ENCODE peak calls at places on chromosomes 5 and 9, in eight cellular contexts. One of them, this sample, is unnamed.

GRCh38 chr5:124634820-124635323 is 111.6 kb downstream of the ZNF608 start:
- DNase-seq in HCT116: no peak
- DNase-seq in HepG2: no peak
- DNase-seq in H1: no peak
- DNase-seq in GM12878: no peak
- DNase-seq in SK-N-SH: peak
- DNase-seq in endothelial cell of umbilical vein: no peak
- DNase-seq in K562: no peak
- DNase-seq in this sample: no peak

GRCh38 chr9:97740848-97741821 is 44.0 kb upstream of the XPA start:
- DNase-seq in HCT116: no peak
- DNase-seq in HepG2: no peak
- DNase-seq in H1: peak
- DNase-seq in GM12878: no peak
- DNase-seq in SK-N-SH: peak
- DNase-seq in endothelial cell of umbilical vein: peak
- DNase-seq in K562: peak
- DNase-seq in this sample: no peak

GRCh38 chr5:88144219-88145040 is 124.2 kb downstream of the TMEM161B start:
- DNase-seq in HCT116: no peak
- DNase-seq in HepG2: no peak
- DNase-seq in H1: no peak
- DNase-seq in GM12878: no peak
- DNase-seq in SK-N-SH: peak
- DNase-seq in endothelial cell of umbilical vein: no peak
- DNase-seq in K562: no peak
- DNase-seq in this sample: no peak

GRCh38 chr5:161085081-161085480 is 233.1 kb upstream of the ATP10B start:
- DNase-seq in HCT116: no peak
- DNase-seq in HepG2: no peak
- DNase-seq in H1: no peak
- DNase-seq in GM12878: no peak
- DNase-seq in SK-N-SH: no peak
- DNase-seq in endothelial cell of umbilical vein: no peak
- DNase-seq in K562: no peak
- DNase-seq in this sample: no peak

GRCh38 chr5:132479812-132480441 is 10.6 kb downstream of the IRF1 start:
- DNase-seq in HCT116: no peak
- DNase-seq in HepG2: no peak
- DNase-seq in H1: no peak
- DNase-seq in GM12878: no peak
- DNase-seq in SK-N-SH: no peak
- DNase-seq in endothelial cell of umbilical vein: no peak
- DNase-seq in K562: no peak
- DNase-seq in this sample: no peak

GRCh38 chr5:1542755-1543154 is 19.0 kb upstream of the LPCAT1 start:
- DNase-seq in HCT116: peak
- DNase-seq in HepG2: no peak
- DNase-seq in H1: no peak
- DNase-seq in GM12878: no peak
- DNase-seq in SK-N-SH: no peak
- DNase-seq in endothelial cell of umbilical vein: peak
- DNase-seq in K562: no peak
- DNase-seq in this sample: no peak

GRCh38 chr5:69414885-69415583 is at the start of gene MARVELD2:
- DNase-seq in HCT116: peak
- DNase-seq in HepG2: peak
- DNase-seq in H1: peak
- DNase-seq in GM12878: no peak
- DNase-seq in SK-N-SH: peak
- DNase-seq in endothelial cell of umbilical vein: peak
- DNase-seq in K562: no peak
- DNase-seq in this sample: no peak

GRCh38 chr9:4665357-4665756 is 923 bp downstream of the SPATA6L start:
- DNase-seq in HCT116: no peak
- DNase-seq in HepG2: no peak
- DNase-seq in H1: no peak
- DNase-seq in GM12878: no peak
- DNase-seq in SK-N-SH: peak
- DNase-seq in endothelial cell of umbilical vein: peak
- DNase-seq in K562: no peak
- DNase-seq in this sample: no peak

GRCh38 chr5:93572773-93573626 is 8.0 kb downstream of the NR2F1-AS1 start:
- DNase-seq in HCT116: no peak
- DNase-seq in HepG2: no peak
- DNase-seq in H1: no peak
- DNase-seq in GM12878: no peak
- DNase-seq in SK-N-SH: no peak
- DNase-seq in endothelial cell of umbilical vein: no peak
- DNase-seq in K562: no peak
- DNase-seq in this sample: no peak

GRCh38 chr9:91162784-91163440 is 198.8 kb downstream of the AUH start:
- DNase-seq in HCT116: no peak
- DNase-seq in HepG2: no peak
- DNase-seq in H1: no peak
- DNase-seq in GM12878: peak
- DNase-seq in SK-N-SH: no peak
- DNase-seq in endothelial cell of umbilical vein: no peak
- DNase-seq in K562: peak
- DNase-seq in this sample: no peak
- H3K4me3 ChIP-seq in HCT116: no peak
- H3K4me3 ChIP-seq in HepG2: no peak
- H3K4me3 ChIP-seq in H1: no peak
- H3K4me3 ChIP-seq in GM12878: no peak
- H3K4me3 ChIP-seq in SK-N-SH: no peak
- H3K4me3 ChIP-seq in endothelial cell of umbilical vein: no peak
- H3K4me3 ChIP-seq in K562: no peak
- H3K4me3 ChIP-seq in this sample: no peak

GRCh38 chr5:115480900-115481299 is 63.7 kb downstream of the FEM1C start:
- DNase-seq in HCT116: no peak
- DNase-seq in HepG2: no peak
- DNase-seq in H1: no peak
- DNase-seq in GM12878: no peak
- DNase-seq in SK-N-SH: no peak
- DNase-seq in endothelial cell of umbilical vein: no peak
- DNase-seq in K562: no peak
- DNase-seq in this sample: no peak
- H3K9ac ChIP-seq in HCT116: no peak
- H3K9ac ChIP-seq in HepG2: no peak
- H3K9ac ChIP-seq in H1: no peak
- H3K9ac ChIP-seq in GM12878: no peak
- H3K9ac ChIP-seq in SK-N-SH: no peak
- H3K9ac ChIP-seq in endothelial cell of umbilical vein: no peak
- H3K9ac ChIP-seq in K562: no peak
- H3K9ac ChIP-seq in this sample: no peak

GRCh38 chr5:79285833-79286232 is 49.9 kb downstream of the JMY start:
- DNase-seq in HCT116: no peak
- DNase-seq in HepG2: no peak
- DNase-seq in H1: no peak
- DNase-seq in GM12878: no peak
- DNase-seq in SK-N-SH: no peak
- DNase-seq in endothelial cell of umbilical vein: no peak
- DNase-seq in K562: no peak
- DNase-seq in this sample: no peak
- TF ChIP-seq POLR2AphosphoS5 in HCT116: no peak
- TF ChIP-seq POLR2AphosphoS5 in HepG2: no peak
- TF ChIP-seq POLR2AphosphoS5 in H1: no peak
- TF ChIP-seq POLR2AphosphoS5 in GM12878: no peak
- TF ChIP-seq POLR2AphosphoS5 in SK-N-SH: no peak
- TF ChIP-seq POLR2AphosphoS5 in endothelial cell of umbilical vein: no peak
- TF ChIP-seq POLR2AphosphoS5 in K562: no peak
- TF ChIP-seq POLR2AphosphoS5 in this sample: no peak

GRCh38 chr5:113552620-113553019 is 39.1 kb downstream of the YTHDC2 start:
- DNase-seq in HCT116: no peak
- DNase-seq in HepG2: no peak
- DNase-seq in H1: no peak
- DNase-seq in GM12878: no peak
- DNase-seq in SK-N-SH: no peak
- DNase-seq in endothelial cell of umbilical vein: no peak
- DNase-seq in K562: no peak
- DNase-seq in this sample: no peak

GRCh38 chr5:113552137-113552536 is 38.6 kb downstream of the YTHDC2 start:
- DNase-seq in HCT116: no peak
- DNase-seq in HepG2: no peak
- DNase-seq in H1: no peak
- DNase-seq in GM12878: no peak
- DNase-seq in SK-N-SH: no peak
- DNase-seq in endothelial cell of umbilical vein: no peak
- DNase-seq in K562: no peak
- DNase-seq in this sample: no peak

GRCh38 chr5:113548396-113548795 is 34.9 kb downstream of the YTHDC2 start:
- DNase-seq in HCT116: no peak
- DNase-seq in HepG2: no peak
- DNase-seq in H1: no peak
- DNase-seq in GM12878: no peak
- DNase-seq in SK-N-SH: no peak
- DNase-seq in endothelial cell of umbilical vein: no peak
- DNase-seq in K562: no peak
- DNase-seq in this sample: no peak

GRCh38 chr5:113546711-113547159 is 33.2 kb downstream of the YTHDC2 start:
- DNase-seq in HCT116: no peak
- DNase-seq in HepG2: no peak
- DNase-seq in H1: no peak
- DNase-seq in GM12878: no peak
- DNase-seq in SK-N-SH: no peak
- DNase-seq in endothelial cell of umbilical vein: peak
- DNase-seq in K562: no peak
- DNase-seq in this sample: no peak
- H3K4me3 ChIP-seq in HCT116: no peak
- H3K4me3 ChIP-seq in HepG2: no peak
- H3K4me3 ChIP-seq in H1: no peak
- H3K4me3 ChIP-seq in GM12878: no peak
- H3K4me3 ChIP-seq in SK-N-SH: no peak
- H3K4me3 ChIP-seq in endothelial cell of umbilical vein: no peak
- H3K4me3 ChIP-seq in K562: no peak
- H3K4me3 ChIP-seq in this sample: no peak

GRCh38 chr9:71793386-71794105 is 25.2 kb upstream of the CEMIP2 start:
- DNase-seq in HCT116: no peak
- DNase-seq in HepG2: peak
- DNase-seq in H1: no peak
- DNase-seq in GM12878: no peak
- DNase-seq in SK-N-SH: no peak
- DNase-seq in endothelial cell of umbilical vein: no peak
- DNase-seq in K562: no peak
- DNase-seq in this sample: no peak
- H3K9ac ChIP-seq in HCT116: no peak
- H3K9ac ChIP-seq in HepG2: peak
- H3K9ac ChIP-seq in H1: no peak
- H3K9ac ChIP-seq in GM12878: no peak
- H3K9ac ChIP-seq in SK-N-SH: no peak
- H3K9ac ChIP-seq in endothelial cell of umbilical vein: no peak
- H3K9ac ChIP-seq in K562: no peak
- H3K9ac ChIP-seq in this sample: no peak

GRCh38 chr5:60376860-60377259 is 323.1 kb downstream of the DEPDC1B start:
- DNase-seq in HCT116: no peak
- DNase-seq in HepG2: no peak
- DNase-seq in H1: no peak
- DNase-seq in GM12878: no peak
- DNase-seq in SK-N-SH: no peak
- DNase-seq in endothelial cell of umbilical vein: no peak
- DNase-seq in K562: no peak
- DNase-seq in this sample: no peak
- TF ChIP-seq POLR2AphosphoS5 in HCT116: no peak
- TF ChIP-seq POLR2AphosphoS5 in HepG2: no peak
- TF ChIP-seq POLR2AphosphoS5 in H1: no peak
- TF ChIP-seq POLR2AphosphoS5 in GM12878: no peak
- TF ChIP-seq POLR2AphosphoS5 in SK-N-SH: no peak
- TF ChIP-seq POLR2AphosphoS5 in endothelial cell of umbilical vein: no peak
- TF ChIP-seq POLR2AphosphoS5 in K562: no peak
- TF ChIP-seq POLR2AphosphoS5 in this sample: no peak

This sample was measured in SK-N-MC.